ENCODE peak calls at places on chromosomes 16 and 17, in five cellular contexts. One of them, this sample, is unnamed.

GRCh38 chr16:89892635-89893034 is 19.2 kb downstream of the TCF25 start:
- DNase-seq in left ventricle myocardium inferior: no peak
- DNase-seq in effector memory CD4-positive, alpha-beta T cell: no peak
- DNase-seq in lower lobe of right lung: no peak
- DNase-seq in cardiac fibroblast: no peak
- DNase-seq in this sample: no peak

GRCh38 chr16:23071202-23072083 is 77.8 kb downstream of the USP31 start:
- DNase-seq in cardiac fibroblast: peak
- DNase-seq in left ventricle myocardium inferior: no peak
- DNase-seq in effector memory CD4-positive, alpha-beta T cell: no peak
- DNase-seq in lower lobe of right lung: no peak
- DNase-seq in this sample: peak

GRCh38 chr16:75345711-75346110 is 87.6 kb downstream of the CFDP1 start:
- DNase-seq in effector memory CD4-positive, alpha-beta T cell: no peak
- DNase-seq in cardiac fibroblast: no peak
- DNase-seq in left ventricle myocardium inferior: no peak
- DNase-seq in lower lobe of right lung: no peak
- DNase-seq in this sample: no peak

GRCh38 chr17:43536236-43537088 is 9.7 kb downstream of the ETV4 start:
- DNase-seq in cardiac fibroblast: peak
- DNase-seq in left ventricle myocardium inferior: no peak
- DNase-seq in lower lobe of right lung: no peak
- DNase-seq in effector memory CD4-positive, alpha-beta T cell: no peak
- DNase-seq in this sample: peak

GRCh38 chr17:51164911-51165679 is 1.1 kb upstream of the NME2 start:
- DNase-seq in left ventricle myocardium inferior: no peak
- DNase-seq in cardiac fibroblast: no peak
- DNase-seq in effector memory CD4-positive, alpha-beta T cell: no peak
- DNase-seq in lower lobe of right lung: no peak
- DNase-seq in this sample: no peak

GRCh38 chr17:77186141-77186604 is 45.4 kb downstream of the SEC14L1 start:
- DNase-seq in left ventricle myocardium inferior: peak
- DNase-seq in effector memory CD4-positive, alpha-beta T cell: no peak
- DNase-seq in cardiac fibroblast: no peak
- DNase-seq in lower lobe of right lung: no peak
- DNase-seq in this sample: no peak

GRCh38 chr17:44914148-44914547 is 1.2 kb downstream of the GFAP start:
- DNase-seq in effector memory CD4-positive, alpha-beta T cell: no peak
- DNase-seq in left ventricle myocardium inferior: no peak
- DNase-seq in cardiac fibroblast: no peak
- DNase-seq in lower lobe of right lung: peak
- DNase-seq in this sample: no peak

GRCh38 chr17:64345691-64346376 is 44.8 kb downstream of the PECAM1 start:
- DNase-seq in cardiac fibroblast: peak
- DNase-seq in left ventricle myocardium inferior: peak
- DNase-seq in effector memory CD4-positive, alpha-beta T cell: no peak
- DNase-seq in lower lobe of right lung: no peak
- DNase-seq in this sample: no peak

GRCh38 chr17:77458202-77459017 is 317.6 kb downstream of the SEC14L1 start:
- DNase-seq in effector memory CD4-positive, alpha-beta T cell: no peak
- DNase-seq in cardiac fibroblast: no peak
- DNase-seq in lower lobe of right lung: no peak
- DNase-seq in left ventricle myocardium inferior: no peak
- DNase-seq in this sample: no peak

GRCh38 chr16:1311738-1312458 is 2.5 kb downstream of the UBE2I start:
- DNase-seq in effector memory CD4-positive, alpha-beta T cell: no peak
- DNase-seq in left ventricle myocardium inferior: peak
- DNase-seq in cardiac fibroblast: peak
- DNase-seq in lower lobe of right lung: no peak
- DNase-seq in this sample: no peak
- H3K4me3 ChIP-seq in effector memory CD4-positive, alpha-beta T cell: peak
- H3K4me3 ChIP-seq in left ventricle myocardium inferior: peak
- H3K4me3 ChIP-seq in cardiac fibroblast: peak
- H3K4me3 ChIP-seq in lower lobe of right lung: peak
- H3K4me3 ChIP-seq in this sample: peak

GRCh38 chr17:83015511-83015910 is 63.9 kb upstream of the METRNL start:
- DNase-seq in cardiac fibroblast: no peak
- DNase-seq in lower lobe of right lung: no peak
- DNase-seq in effector memory CD4-positive, alpha-beta T cell: no peak
- DNase-seq in left ventricle myocardium inferior: no peak
- DNase-seq in this sample: no peak

GRCh38 chr17:83014297-83014696 is 65.1 kb upstream of the METRNL start:
- DNase-seq in left ventricle myocardium inferior: no peak
- DNase-seq in cardiac fibroblast: no peak
- DNase-seq in lower lobe of right lung: no peak
- DNase-seq in effector memory CD4-positive, alpha-beta T cell: no peak
- DNase-seq in this sample: no peak

GRCh38 chr17:83012161-83012800 is 67.1 kb upstream of the METRNL start:
- DNase-seq in effector memory CD4-positive, alpha-beta T cell: no peak
- DNase-seq in lower lobe of right lung: no peak
- DNase-seq in cardiac fibroblast: no peak
- DNase-seq in left ventricle myocardium inferior: no peak
- DNase-seq in this sample: no peak

GRCh38 chr17:83013779-83014117 is 65.7 kb upstream of the METRNL start:
- DNase-seq in effector memory CD4-positive, alpha-beta T cell: no peak
- DNase-seq in cardiac fibroblast: no peak
- DNase-seq in lower lobe of right lung: no peak
- DNase-seq in left ventricle myocardium inferior: no peak
- DNase-seq in this sample: no peak

DNA sequence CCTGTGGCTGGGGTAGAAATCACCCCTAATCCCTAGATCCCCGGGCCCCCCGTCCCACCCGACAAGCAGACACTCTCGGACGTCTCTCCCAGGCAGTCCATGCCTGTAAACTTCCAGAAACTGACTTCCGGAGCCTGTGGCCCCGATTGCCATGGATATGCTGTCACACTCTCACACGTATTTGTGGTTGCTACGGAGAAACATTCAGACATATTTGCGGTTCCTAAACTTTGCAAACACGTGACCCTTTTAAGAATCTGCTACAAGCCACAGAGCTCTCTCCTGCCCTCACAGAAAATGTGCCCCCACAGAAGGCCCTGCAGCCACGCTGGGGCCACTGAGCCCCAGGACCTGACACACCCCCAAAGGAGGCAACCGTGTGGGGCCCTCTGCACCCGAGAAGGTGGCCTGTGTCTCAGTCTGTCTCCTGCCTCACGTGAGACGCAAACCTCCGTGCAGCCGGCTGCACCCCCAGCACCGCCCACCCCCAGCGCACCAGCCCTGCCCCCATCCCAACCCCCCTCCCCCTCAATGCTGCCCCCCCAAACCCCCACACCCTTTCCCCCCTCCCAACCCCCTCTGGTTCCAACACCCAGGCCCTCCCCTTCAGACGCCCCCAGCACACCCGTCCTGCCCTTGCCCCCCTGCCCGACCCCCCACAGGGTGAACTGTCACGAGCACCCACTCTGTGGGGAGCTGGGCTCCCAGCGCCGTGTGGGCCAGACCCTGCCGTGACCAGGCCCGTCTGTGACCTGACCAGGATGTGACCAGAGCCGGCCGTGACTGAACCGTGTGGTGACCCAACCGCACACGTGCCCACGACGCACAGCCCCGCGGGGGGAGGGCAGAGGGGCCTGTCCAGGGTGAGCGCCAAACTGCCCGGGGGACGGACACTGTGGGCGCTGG is 66.3 kb upstream of the METRNL start:
- DNase-seq in left ventricle myocardium inferior: no peak
- DNase-seq in effector memory CD4-positive, alpha-beta T cell: no peak
- DNase-seq in cardiac fibroblast: no peak
- DNase-seq in lower lobe of right lung: no peak
- DNase-seq in this sample: peak
- H3K4me3 ChIP-seq in left ventricle myocardium inferior: no peak
- H3K4me3 ChIP-seq in effector memory CD4-positive, alpha-beta T cell: no peak
- H3K4me3 ChIP-seq in cardiac fibroblast: no peak
- H3K4me3 ChIP-seq in lower lobe of right lung: no peak
- H3K4me3 ChIP-seq in this sample: no peak

GRCh38 chr17:78777886-78778285 is 4.2 kb downstream of the CYTH1 start:
- DNase-seq in effector memory CD4-positive, alpha-beta T cell: no peak
- DNase-seq in cardiac fibroblast: no peak
- DNase-seq in lower lobe of right lung: no peak
- DNase-seq in left ventricle myocardium inferior: no peak
- DNase-seq in this sample: no peak

GRCh38 chr17:78780852-78781338 is 1.2 kb downstream of the CYTH1 start:
- DNase-seq in lower lobe of right lung: no peak
- DNase-seq in cardiac fibroblast: peak
- DNase-seq in effector memory CD4-positive, alpha-beta T cell: no peak
- DNase-seq in left ventricle myocardium inferior: no peak
- DNase-seq in this sample: no peak

GRCh38 chr17:78781339-78782304 is at the start of gene CYTH1:
- DNase-seq in effector memory CD4-positive, alpha-beta T cell: no peak
- DNase-seq in lower lobe of right lung: peak
- DNase-seq in cardiac fibroblast: peak
- DNase-seq in left ventricle myocardium inferior: peak
- DNase-seq in this sample: no peak

GRCh38 chr17:78780335-78780734 is 1.7 kb downstream of the CYTH1 start:
- DNase-seq in left ventricle myocardium inferior: no peak
- DNase-seq in lower lobe of right lung: no peak
- DNase-seq in cardiac fibroblast: no peak
- DNase-seq in effector memory CD4-positive, alpha-beta T cell: no peak
- DNase-seq in this sample: no peak

DNA sequence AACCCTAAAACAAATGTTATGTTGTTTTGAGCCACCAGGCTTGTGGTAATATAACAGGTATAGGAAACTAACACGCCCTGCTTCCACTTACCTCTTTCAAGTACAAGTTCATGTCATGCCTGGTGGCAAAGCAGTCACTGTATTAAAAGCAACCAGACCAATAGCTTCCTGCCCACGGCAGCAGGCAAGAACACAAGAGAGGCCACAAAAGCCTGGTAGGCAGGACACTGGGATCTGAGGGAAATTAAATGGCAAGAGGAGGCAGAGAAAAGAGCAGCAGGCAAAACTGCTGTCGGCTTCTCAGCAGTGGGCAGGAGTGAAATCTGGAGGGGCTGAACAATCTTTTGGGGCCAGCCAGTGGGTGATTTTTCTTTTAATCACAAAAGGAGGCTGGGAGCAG is 2.2 kb downstream of the CYTH1 start:
- DNase-seq in lower lobe of right lung: no peak
- DNase-seq in effector memory CD4-positive, alpha-beta T cell: no peak
- DNase-seq in cardiac fibroblast: no peak
- DNase-seq in left ventricle myocardium inferior: no peak
- DNase-seq in this sample: no peak
- H3K4me3 ChIP-seq in lower lobe of right lung: peak
- H3K4me3 ChIP-seq in effector memory CD4-positive, alpha-beta T cell: peak
- H3K4me3 ChIP-seq in cardiac fibroblast: no peak
- H3K4me3 ChIP-seq in left ventricle myocardium inferior: peak
- H3K4me3 ChIP-seq in this sample: no peak

DNA sequence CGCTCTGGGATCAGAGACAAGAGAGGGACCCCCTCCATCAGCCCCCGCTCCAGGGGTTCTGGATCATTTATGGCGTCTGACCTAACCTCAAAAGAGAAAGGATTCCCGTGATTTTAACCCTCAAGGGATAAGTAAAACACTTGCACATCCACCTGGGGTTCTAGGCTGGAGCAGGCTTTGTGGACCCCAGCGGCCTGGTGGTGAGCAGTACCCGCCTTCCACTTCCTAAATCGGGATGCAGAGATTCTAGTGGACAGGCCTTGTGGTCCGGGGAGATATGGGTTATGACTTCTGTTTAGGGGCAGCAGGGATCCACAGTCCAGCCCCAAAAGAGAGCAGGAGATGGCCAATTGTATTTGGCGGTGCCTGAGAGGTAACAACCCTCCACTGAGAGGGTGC is 684 bp upstream of the PITPNM3 start:
- DNase-seq in cardiac fibroblast: no peak
- DNase-seq in left ventricle myocardium inferior: no peak
- DNase-seq in effector memory CD4-positive, alpha-beta T cell: no peak
- DNase-seq in lower lobe of right lung: no peak
- DNase-seq in this sample: no peak
- H3K4me3 ChIP-seq in cardiac fibroblast: peak
- H3K4me3 ChIP-seq in left ventricle myocardium inferior: peak
- H3K4me3 ChIP-seq in effector memory CD4-positive, alpha-beta T cell: peak
- H3K4me3 ChIP-seq in lower lobe of right lung: peak
- H3K4me3 ChIP-seq in this sample: no peak

GRCh38 chr17:31798205-31798724 is 60.8 kb downstream of the COPRS start:
- DNase-seq in cardiac fibroblast: no peak
- DNase-seq in left ventricle myocardium inferior: no peak
- DNase-seq in lower lobe of right lung: no peak
- DNase-seq in effector memory CD4-positive, alpha-beta T cell: no peak
- DNase-seq in this sample: no peak
- H3K4me3 ChIP-seq in cardiac fibroblast: no peak
- H3K4me3 ChIP-seq in left ventricle myocardium inferior: no peak
- H3K4me3 ChIP-seq in lower lobe of right lung: no peak
- H3K4me3 ChIP-seq in effector memory CD4-positive, alpha-beta T cell: no peak
- H3K4me3 ChIP-seq in this sample: no peak

This sample was measured in skeletal muscle cell.